ENCODE peak calls at places on chromosomes 6 and 20, in five cellular contexts. P is PC-3, V is ovary, N is tibial artery, K is mammary epithelial cell. T is an unnamed sample.

GRCh38 chr6:163398796-163399195 is 15.7 kb upstream of the QKI start:
- DNase-seq in K (no peak), V (no peak), P (no peak), N (peak; percentile 66), T (no peak)

GRCh38 chr6:152432758-152433157 is 204.4 kb downstream of the SYNE1 start:
- DNase-seq in K (no peak), N (no peak), P (no peak), V (no peak), T (no peak)

GRCh38 chr20:4465855-4466545 is 255.7 kb upstream of the PRND start:
- DNase-seq in V (no peak), N (no peak), P (no peak), K (no peak), T (peak; percentile 17)

GRCh38 chr6:36808634-36809033 is 30.6 kb downstream of the CPNE5 start:
- DNase-seq in K (no peak), P (no peak), N (no peak), V (no peak), T (no peak)

GRCh38 chr20:41110930-41111577 is 26.3 kb upstream of the PLCG1 start:
- DNase-seq in N (no peak), P (peak; percentile 91), V (no peak), K (peak; percentile 58), T (no peak)

GRCh38 chr6:63097222-63097621 is 114.0 kb upstream of the FKBP1C start:
- DNase-seq in P (no peak), V (no peak), K (no peak), N (no peak), T (no peak)

GRCh38 chr6:88220493-88220892 is 54.3 kb upstream of the CNR1 start:
- DNase-seq in N (no peak), V (no peak), P (peak; percentile 14), K (peak; percentile 2), T (no peak)

GRCh38 chr6:63440057-63440456 is 120.3 kb upstream of the LGSN start:
- DNase-seq in V (no peak), K (peak; percentile 13), N (no peak), P (no peak), T (no peak)

GRCh38 chr6:2448826-2449571 is 203.6 kb upstream of the GMDS start:
- DNase-seq in K (peak; percentile 64), V (no peak), N (peak; percentile 40), P (peak; percentile 85), T (peak; percentile 61)
- H3K4me3 ChIP-seq in K (no peak overlapping the region), V (no peak overlapping the region), N (peak overlapping the region; percentile 47), P (peak overlapping the region; percentile 26), T (no peak overlapping the region)

DNA sequence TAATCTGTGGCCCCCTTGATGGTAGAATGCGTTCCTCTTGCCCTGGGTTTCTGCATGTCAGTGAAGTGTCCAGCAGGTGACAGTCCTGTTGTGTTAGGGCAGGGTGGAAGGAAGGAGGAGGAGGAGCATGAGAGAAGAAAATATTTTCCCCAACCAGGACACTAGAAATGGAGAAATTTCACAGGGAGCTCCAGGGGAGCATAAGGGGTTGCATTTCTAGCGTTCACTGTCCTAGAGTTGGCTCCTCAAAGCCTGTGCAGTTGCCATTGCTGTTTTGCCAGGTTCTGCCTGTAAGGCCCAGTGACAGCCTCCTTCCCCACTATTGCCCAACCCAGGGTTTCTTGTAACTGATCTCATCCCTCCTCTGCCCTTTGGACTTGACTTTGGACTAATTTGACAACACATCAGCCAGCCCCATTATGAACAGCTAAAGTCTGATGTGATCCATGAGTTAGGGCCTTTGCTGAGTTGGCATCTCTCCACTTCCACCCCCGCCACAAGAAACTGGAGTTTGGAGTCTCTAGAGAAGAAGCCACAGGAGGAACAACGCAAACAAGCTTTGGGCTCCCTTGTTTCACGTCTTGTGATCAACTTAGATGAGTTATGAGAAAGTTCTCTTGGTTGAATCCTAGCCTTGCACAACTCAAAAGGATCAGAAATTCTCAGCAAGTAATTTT is 14.0 kb upstream of the FAM50B start:
- DNase-seq in P (no peak), N (peak; percentile 85), K (no peak), V (no peak), T (no peak)
- TF ChIP-seq CTCF in P (peak; percentile 29), N (no peak), K (no peak), V (no peak), T (peak; percentile 25)

GRCh38 chr6:134551245-134551960 is 233.5 kb upstream of the SGK1 start:
- DNase-seq in P (peak; percentile 4), N (no peak), K (peak; percentile 64), V (no peak), T (no peak)

GRCh38 chr6:134549854-134550253 is 231.9 kb upstream of the SGK1 start:
- DNase-seq in V (no peak), K (no peak), P (no peak), N (no peak), T (no peak)

GRCh38 chr6:134553941-134554340 is 236.0 kb upstream of the SGK1 start:
- DNase-seq in K (no peak), N (no peak), V (no peak), P (peak; percentile 2), T (no peak)

GRCh38 chr6:134546962-134547645 is 229.2 kb upstream of the SGK1 start:
- DNase-seq in N (no peak), K (no peak), V (no peak), P (no peak), T (no peak)

DNA sequence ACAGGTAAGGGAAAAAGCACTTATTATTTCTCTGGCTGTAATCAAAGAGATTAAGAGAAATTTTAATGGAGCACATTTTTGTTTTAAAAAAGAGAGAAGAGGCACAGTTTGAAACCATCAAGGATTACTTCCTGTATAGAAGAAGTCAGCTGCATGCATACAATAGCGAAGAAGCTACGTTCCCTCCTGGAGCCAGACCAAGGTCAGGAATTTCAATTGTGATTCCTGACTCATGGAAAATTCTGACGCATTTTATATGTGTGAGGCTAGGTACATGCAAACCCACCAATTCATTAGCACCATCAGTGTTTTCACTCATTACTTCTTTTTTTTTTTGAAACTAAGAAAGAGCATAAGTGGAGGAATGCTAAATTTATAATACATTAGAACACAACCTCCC is 232.7 kb upstream of the SGK1 start:
- DNase-seq in V (no peak), K (no peak), N (no peak), P (no peak), T (no peak)
- H3K4me3 ChIP-seq in V (no peak overlapping the region), K (no peak overlapping the region), N (no peak overlapping the region), P (no peak overlapping the region), T (no peak overlapping the region)

GRCh38 chr6:161013697-161014096 is 22.1 kb downstream of the MAP3K4 start:
- DNase-seq in V (no peak), N (no peak), P (no peak), K (no peak), T (no peak)
- TF ChIP-seq CTCF in V (no peak), N (no peak), P (no peak), K (no peak), T (no peak)

T was measured in LNCaP clone FGC.